ENCODE peak calls at places on chromosomes 3 and 15, in eight cellular contexts. T, H, K, C, A, X, O and Y are unnamed samples.

GRCh38 chr15:47661661-47662180 is 55.6 kb upstream of the SEMA6D start:
- DNase-seq in O (no peak), T (no peak), C (no peak), A (no peak), X (no peak), H (no peak), K (no peak), Y (no peak)

GRCh38 chr3:99885851-99886250 is 68.2 kb downstream of the CMSS1 start:
- DNase-seq in X (no peak), C (no peak), K (no peak), A (no peak), O (no peak), H (no peak), T (no peak), Y (no peak)

GRCh38 chr3:107861904-107862303 is 228.9 kb downstream of the CD47 start:
- DNase-seq in T (no peak), O (no peak), C (peak), X (no peak), H (no peak), K (no peak), A (no peak), Y (no peak)

GRCh38 chr15:60412807-60413597 is 15.2 kb upstream of the ANXA2 start:
- DNase-seq in H (no peak), O (no peak), C (no peak), X (no peak), A (no peak), T (no peak), K (no peak), Y (peak)

GRCh38 chr15:66701422-66702034 is 508 bp upstream of the SMAD6 start:
- DNase-seq in K (no peak), H (peak), A (peak), X (peak), O (peak), T (peak), C (no peak), Y (peak)

GRCh38 chr3:153096611-153097200 is 65.3 kb upstream of the RAP2B start:
- DNase-seq in O (no peak), K (no peak), X (no peak), C (no peak), A (no peak), T (no peak), H (no peak), Y (no peak)

GRCh38 chr3:43338295-43338694 is 52.0 kb downstream of the SNRK start:
- DNase-seq in A (no peak), X (no peak), K (no peak), C (peak), O (no peak), T (no peak), H (no peak), Y (no peak)

GRCh38 chr3:165744025-165744424 is 93.2 kb downstream of the BCHE start:
- DNase-seq in X (no peak), T (no peak), C (no peak), K (no peak), H (no peak), O (no peak), A (no peak), Y (no peak)

GRCh38 chr3:177516130-177517011 is 319.1 kb upstream of the TBL1XR1 start:
- DNase-seq in C (peak), X (no peak), A (peak), K (no peak), H (peak), T (no peak), O (peak), Y (peak)

GRCh38 chr15:90907051-90907660 is 4.1 kb downstream of the MAN2A2 start:
- DNase-seq in H (no peak), C (no peak), X (no peak), O (no peak), T (no peak), K (no peak), A (no peak), Y (no peak)

GRCh38 chr3:184333700-184334099 is 3.7 kb upstream of the FAM131A start:
- DNase-seq in T (no peak), X (no peak), C (no peak), O (no peak), K (no peak), A (no peak), H (no peak), Y (no peak)

GRCh38 chr3:81891056-81891455 is 129.6 kb upstream of the GBE1 start:
- DNase-seq in T (no peak), H (no peak), C (no peak), O (no peak), A (no peak), K (no peak), X (no peak), Y (no peak)

GRCh38 chr3:11508346-11509174 is 135.2 kb downstream of the VGLL4 start:
- DNase-seq in X (no peak), C (no peak), H (no peak), A (no peak), K (no peak), O (no peak), T (no peak), Y (no peak)

GRCh38 chr3:42139740-42140453 is 48.7 kb downstream of the TRAK1 start:
- DNase-seq in H (no peak), X (no peak), A (no peak), O (no peak), T (no peak), C (no peak), K (no peak), Y (no peak)

GRCh38 chr3:66397745-66398144 is 103.1 kb downstream of the LRIG1 start:
- DNase-seq in K (no peak), T (no peak), H (no peak), O (peak), A (no peak), C (no peak), X (no peak), Y (peak)

GRCh38 chr3:41182504-41183059 is 16.7 kb upstream of the CTNNB1 start:
- DNase-seq in X (no peak), O (no peak), C (no peak), A (no peak), K (no peak), H (no peak), T (no peak), Y (no peak)

GRCh38 chr15:83929619-83930018 is 275.7 kb downstream of the ADAMTSL3 start:
- DNase-seq in O (no peak), A (no peak), T (no peak), C (no peak), X (no peak), K (no peak), H (no peak), Y (no peak)

GRCh38 chr3:115790759-115791158 is 167.4 kb downstream of the GAP43 start:
- DNase-seq in H (no peak), O (peak), A (no peak), K (no peak), T (no peak), C (peak), X (peak), Y (peak)

GRCh38 chr15:89364341-89364740 is 29.7 kb upstream of the POLG start:
- DNase-seq in T (no peak), O (no peak), A (no peak), K (no peak), C (no peak), H (no peak), X (no peak), Y (no peak)

GRCh38 chr15:67534360-67534759 is 8.1 kb upstream of the MAP2K5 start:
- DNase-seq in O (no peak), H (no peak), A (no peak), C (no peak), K (no peak), X (no peak), T (no peak), Y (no peak)

GRCh38 chr3:13054705-13055285 is 18.4 kb downstream of the IQSEC1 start:
- DNase-seq in H (no peak), K (no peak), X (no peak), C (no peak), T (no peak), O (no peak), A (no peak), Y (no peak)

GRCh38 chr3:126487151-126487771 is 11.6 kb upstream of the ZXDC start:
- DNase-seq in K (no peak), T (no peak), O (peak), H (peak), X (no peak), C (no peak), A (peak), Y (no peak)

GRCh38 chr3:165518346-165518745 is 318.9 kb downstream of the BCHE start:
- DNase-seq in O (no peak), T (peak), X (no peak), A (no peak), H (no peak), C (no peak), K (no peak), Y (peak)

GRCh38 chr3:135627057-135627456 is 338.5 kb upstream of the PPP2R3A start:
- DNase-seq in O (no peak), K (no peak), H (no peak), T (no peak), X (no peak), C (no peak), A (no peak), Y (no peak)

GRCh38 chr3:171000281-171000680 is 26.2 kb downstream of the SLC2A2 start:
- DNase-seq in K (no peak), X (no peak), C (no peak), H (no peak), O (no peak), A (no peak), T (no peak), Y (peak)

GRCh38 chr15:101633356-101633755 is 18.8 kb downstream of the TM2D3 start:
- DNase-seq in X (no peak), C (no peak), H (no peak), T (no peak), K (no peak), O (no peak), A (no peak), Y (no peak)

GRCh38 chr15:60137711-60138396 is 133.7 kb downstream of the FOXB1 start:
- DNase-seq in T (no peak), A (no peak), C (peak), K (no peak), H (no peak), O (peak), X (no peak), Y (peak)

GRCh38 chr3:68878962-68879361 is 53.4 kb downstream of the TAFA4 start:
- DNase-seq in H (no peak), T (peak), O (no peak), C (no peak), X (no peak), K (no peak), A (no peak), Y (no peak)

GRCh38 chr3:189324538-189325138 is 152.9 kb downstream of the TPRG1 start:
- DNase-seq in K (peak), A (no peak), X (peak), H (peak), C (peak), O (peak), T (no peak), Y (peak)